ENCODE peak calls at places on chromosomes 1 and 21, in ten cellular contexts. C is kidney tubule cell; W is stimulated activated CD8-positive, alpha-beta memory T cell treated with anti-CD3 and anti-CD28 coated beads, Interleukin-15, amount 100 ng/mL, for 1 hour; K is CD8-positive, alpha-beta memory T cell; I is stimulated activated naive B cell treated with anti-CD40 and anti-IgM and Interleukin-4, amounts not matched to agents 10 μg/mL and 1 μg/mL and 100 μg/mL, for 72 hours; A is stimulated activated CD4-positive, alpha-beta T cell treated with anti-CD3 and anti-CD28 coated beads, Interleukin-2, amount 100 ng/mL, for 48 hours; Q is epithelial cell of esophagus; L is NT2/D1; H is T-helper 1 cell; V is progenitor cell of endocrine pancreas. U is an unnamed sample.

GRCh38 chr1:83762419-83762818 is 236.5 kb downstream of the TTLL7 start:
- DNase-seq in C (no peak), W (no peak), K (no peak), I (no peak), A (no peak), Q (no peak), L (no peak), H (no peak), V (no peak), U (no peak)

GRCh38 chr21:36661511-36662309 is 37.2 kb upstream of the SIM2 start:
- DNase-seq in C (no peak), W (no peak), K (no peak), I (no peak), A (no peak), Q (peak; percentile 37), L (peak; percentile 47), H (no peak), V (no peak), U (no peak)

GRCh38 chr1:44049839-44050238 is 18.6 kb upstream of the SLC6A9 start:
- DNase-seq in C (peak; percentile 70), W (no peak), K (no peak), I (no peak), A (no peak), Q (peak; percentile 91), L (no peak), H (no peak), V (no peak), U (peak; percentile 58)

GRCh38 chr1:9352364-9353140 is 59.9 kb downstream of the SPSB1 start:
- DNase-seq in C (no peak), W (no peak), K (no peak), I (no peak), A (no peak), Q (no peak), L (no peak), H (no peak), V (no peak), U (no peak)

GRCh38 chr1:225825606-225826005 is 15.7 kb downstream of the EPHX1 start:
- DNase-seq in C (no peak), W (no peak), K (no peak), I (no peak), A (no peak), Q (no peak), L (no peak), H (no peak), V (no peak), U (no peak)

GRCh38 chr1:213939888-213940287 is 47.9 kb upstream of the PROX1 start:
- DNase-seq in C (no peak), W (no peak), K (no peak), I (no peak), A (no peak), Q (no peak), L (no peak), H (no peak), V (no peak), U (no peak)

GRCh38 chr1:171794085-171794484 is 12.6 kb downstream of the METTL13 start:
- DNase-seq in C (peak; percentile 95), W (no peak), K (no peak), I (no peak), A (no peak), Q (peak; percentile 82), L (no peak), H (no peak), V (no peak), U (peak; percentile 66)

GRCh38 chr1:23010734-23011449 is 4.8 kb downstream of the TEX46 start:
- DNase-seq in C (peak; percentile 84), W (no peak), K (no peak), I (no peak), A (no peak), Q (peak; percentile 99), L (no peak), H (no peak), V (no peak), U (peak; percentile 58)

GRCh38 chr1:7268983-7269382 is 483.7 kb downstream of the CAMTA1 start:
- DNase-seq in C (no peak), W (no peak), K (no peak), I (no peak), A (no peak), Q (no peak), L (no peak), H (no peak), V (no peak), U (no peak)

GRCh38 chr1:38005195-38006007 is at the start of gene FHL3:
- DNase-seq in C (peak; percentile 55), W (no peak), K (no peak), I (no peak), A (no peak), Q (peak; percentile 54), L (no peak), H (peak; percentile 51), V (peak; percentile 43), U (peak; percentile 14)

GRCh38 chr1:2394761-2395160 is 3.1 kb downstream of the RER1 start:
- DNase-seq in C (no peak), W (no peak), K (no peak), I (no peak), A (no peak), Q (no peak), L (no peak), H (no peak), V (no peak), U (no peak)

GRCh38 chr1:77104672-77105071 is 114.6 kb downstream of the PIGK start:
- DNase-seq in C (no peak), W (no peak), K (no peak), I (no peak), A (no peak), Q (no peak), L (no peak), H (no peak), V (no peak), U (no peak)

GRCh38 chr1:30672661-30673060 is 50.7 kb downstream of the MATN1 start:
- DNase-seq in C (no peak), W (no peak), K (no peak), I (no peak), A (no peak), Q (no peak), L (no peak), H (no peak), V (no peak), U (no peak)

GRCh38 chr1:38466486-38466885 is 393.1 kb downstream of the RRAGC start:
- DNase-seq in C (no peak), W (no peak), K (no peak), I (no peak), A (no peak), Q (no peak), L (no peak), H (no peak), V (no peak), U (no peak)

GRCh38 chr1:209205039-209205438 is 378.5 kb upstream of the CAMK1G start:
- DNase-seq in C (no peak), W (no peak), K (no peak), I (no peak), A (no peak), Q (no peak), L (no peak), H (no peak), V (no peak), U (no peak)

GRCh38 chr1:201310986-201311355 is 27.7 kb downstream of the PKP1 start:
- DNase-seq in C (peak; percentile 75), W (no peak), K (no peak), I (no peak), A (no peak), Q (peak; percentile 97), L (no peak), H (no peak), V (no peak), U (no peak)

GRCh38 chr1:59520759-59521442 is 224.0 kb downstream of the FGGY start:
- DNase-seq in C (peak; percentile 80), W (no peak), K (no peak), I (no peak), A (no peak), Q (no peak), L (no peak), H (no peak), V (no peak), U (peak; percentile 14)

GRCh38 chr1:231626951-231627614 is 493 bp downstream of the DISC1 start:
- DNase-seq in C (peak; percentile 55), W (no peak), K (peak; percentile 14), I (peak; percentile 48), A (peak; percentile 21), Q (peak; percentile 29), L (no peak), H (peak; percentile 28), V (peak; percentile 23), U (peak; percentile 25)

GRCh38 chr1:29502901-29503300 is 266.6 kb downstream of the PTPRU start:
- DNase-seq in C (no peak), W (no peak), K (no peak), I (no peak), A (no peak), Q (no peak), L (no peak), H (no peak), V (no peak), U (no peak)

GRCh38 chr1:48017716-48018115 is 20.5 kb upstream of the TRABD2B start:
- DNase-seq in C (peak; percentile 57), W (no peak), K (no peak), I (no peak), A (no peak), Q (peak; percentile 35), L (no peak), H (no peak), V (no peak), U (no peak)

GRCh38 chr1:90781429-90782020 is 64.4 kb upstream of the BARHL2 start:
- DNase-seq in C (no peak), W (no peak), K (no peak), I (no peak), A (no peak), Q (no peak), L (no peak), H (no peak), V (no peak), U (no peak)

GRCh38 chr1:214135886-214136285 is 145.1 kb upstream of the SMYD2 start:
- DNase-seq in C (no peak), W (no peak), K (no peak), I (no peak), A (no peak), Q (no peak), L (no peak), H (no peak), V (no peak), U (no peak)

GRCh38 chr21:34881421-34881820 is 167.7 kb downstream of the RUNX1 start:
- DNase-seq in C (peak; percentile 66), W (no peak), K (no peak), I (no peak), A (no peak), Q (no peak), L (no peak), H (no peak), V (no peak), U (no peak)

GRCh38 chr1:39142394-39143060 is 62.0 kb upstream of the MACF1 start:
- DNase-seq in C (peak; percentile 93), W (no peak), K (no peak), I (no peak), A (no peak), Q (peak; percentile 96), L (no peak), H (no peak), V (no peak), U (no peak)

GRCh38 chr1:5938068-5938740 is 54.0 kb downstream of the NPHP4 start:
- DNase-seq in C (peak; percentile 9), W (no peak), K (no peak), I (no peak), A (no peak), Q (no peak), L (no peak), H (no peak), V (no peak), U (no peak)

GRCh38 chr1:47491341-47491753 is 53.5 kb downstream of the FOXD2 start:
- DNase-seq in C (no peak), W (no peak), K (no peak), I (no peak), A (no peak), Q (no peak), L (no peak), H (no peak), V (no peak), U (no peak)